ENCODE peak calls at places on chromosomes 13 and 19, in seven cellular contexts. One of them, this sample, is unnamed.

GRCh38 chr13:42615691-42616090 is 41.7 kb downstream of the TNFSF11 start:
- DNase-seq in Peyer's patch: no peak
- DNase-seq in hepatocyte: peak; percentile 28
- DNase-seq in heart left ventricle: no peak
- DNase-seq in trophoblast cell: no peak
- DNase-seq in heart right ventricle: no peak
- DNase-seq in stomach: no peak
- DNase-seq in this sample: no peak

GRCh38 chr13:29948246-29948645 is 97.8 kb upstream of the UBL3 start:
- DNase-seq in Peyer's patch: no peak
- DNase-seq in hepatocyte: no peak
- DNase-seq in heart left ventricle: no peak
- DNase-seq in trophoblast cell: no peak
- DNase-seq in heart right ventricle: no peak
- DNase-seq in stomach: no peak
- DNase-seq in this sample: no peak

GRCh38 chr19:41945135-41945766 is 13.9 kb downstream of the RABAC1 start:
- DNase-seq in Peyer's patch: peak; percentile 97
- DNase-seq in hepatocyte: no peak
- DNase-seq in heart left ventricle: no peak
- DNase-seq in trophoblast cell: no peak
- DNase-seq in heart right ventricle: no peak
- DNase-seq in stomach: peak; percentile 61
- DNase-seq in this sample: peak; percentile 81

GRCh38 chr19:13428352-13428751 is 77.9 kb downstream of the CACNA1A start:
- DNase-seq in Peyer's patch: no peak
- DNase-seq in hepatocyte: no peak
- DNase-seq in heart left ventricle: no peak
- DNase-seq in trophoblast cell: no peak
- DNase-seq in heart right ventricle: no peak
- DNase-seq in stomach: no peak
- DNase-seq in this sample: no peak

GRCh38 chr19:4454952-4455738 is 2.4 kb downstream of the UBXN6 start:
- DNase-seq in Peyer's patch: no peak
- DNase-seq in hepatocyte: peak; percentile 54
- DNase-seq in heart left ventricle: no peak
- DNase-seq in trophoblast cell: no peak
- DNase-seq in heart right ventricle: no peak
- DNase-seq in stomach: no peak
- DNase-seq in this sample: no peak

GRCh38 chr19:56142087-56142787 is 1.1 kb downstream of the ZNF444 start:
- DNase-seq in Peyer's patch: peak; percentile 68
- DNase-seq in hepatocyte: peak; percentile 80
- DNase-seq in heart left ventricle: no peak
- DNase-seq in trophoblast cell: peak; percentile 99
- DNase-seq in heart right ventricle: no peak
- DNase-seq in stomach: peak; percentile 84
- DNase-seq in this sample: no peak

GRCh38 chr19:30029721-30030510 is 87.9 kb downstream of the URI1 start:
- DNase-seq in Peyer's patch: no peak
- DNase-seq in hepatocyte: no peak
- DNase-seq in heart left ventricle: no peak
- DNase-seq in trophoblast cell: peak; percentile 86
- DNase-seq in heart right ventricle: no peak
- DNase-seq in stomach: no peak
- DNase-seq in this sample: no peak

GRCh38 chr19:35404879-35405622 is 34.2 kb downstream of the GPR42 start:
- DNase-seq in Peyer's patch: peak; percentile 63
- DNase-seq in hepatocyte: peak; percentile 62
- DNase-seq in heart left ventricle: no peak
- DNase-seq in trophoblast cell: peak; percentile 74
- DNase-seq in heart right ventricle: no peak
- DNase-seq in stomach: peak; percentile 37
- DNase-seq in this sample: no peak

GRCh38 chr19:16378291-16378889 is 53.8 kb downstream of the KLF2 start:
- DNase-seq in Peyer's patch: no peak
- DNase-seq in hepatocyte: no peak
- DNase-seq in heart left ventricle: no peak
- DNase-seq in trophoblast cell: no peak
- DNase-seq in heart right ventricle: no peak
- DNase-seq in stomach: no peak
- DNase-seq in this sample: no peak

GRCh38 chr13:105474983-105475382 is 1060.5 kb downstream of the EFNB2 start:
- DNase-seq in Peyer's patch: no peak
- DNase-seq in hepatocyte: no peak
- DNase-seq in heart left ventricle: no peak
- DNase-seq in trophoblast cell: peak; percentile 26
- DNase-seq in heart right ventricle: no peak
- DNase-seq in stomach: no peak
- DNase-seq in this sample: no peak

GRCh38 chr13:99948411-99948810 is 23.2 kb downstream of the ZIC5 start:
- DNase-seq in Peyer's patch: no peak
- DNase-seq in hepatocyte: no peak
- DNase-seq in heart left ventricle: no peak
- DNase-seq in trophoblast cell: no peak
- DNase-seq in heart right ventricle: no peak
- DNase-seq in stomach: no peak
- DNase-seq in this sample: no peak

GRCh38 chr13:99953138-99953755 is 18.3 kb downstream of the ZIC5 start:
- DNase-seq in Peyer's patch: no peak
- DNase-seq in hepatocyte: no peak
- DNase-seq in heart left ventricle: no peak
- DNase-seq in trophoblast cell: no peak
- DNase-seq in heart right ventricle: no peak
- DNase-seq in stomach: no peak
- DNase-seq in this sample: no peak

GRCh38 chr13:99948907-99949656 is 22.5 kb downstream of the ZIC5 start:
- DNase-seq in Peyer's patch: no peak
- DNase-seq in hepatocyte: no peak
- DNase-seq in heart left ventricle: no peak
- DNase-seq in trophoblast cell: no peak
- DNase-seq in heart right ventricle: no peak
- DNase-seq in stomach: no peak
- DNase-seq in this sample: no peak

GRCh38 chr13:99947666-99948065 is 23.9 kb downstream of the ZIC5 start:
- DNase-seq in Peyer's patch: no peak
- DNase-seq in hepatocyte: no peak
- DNase-seq in heart left ventricle: no peak
- DNase-seq in trophoblast cell: no peak
- DNase-seq in heart right ventricle: no peak
- DNase-seq in stomach: no peak
- DNase-seq in this sample: no peak

GRCh38 chr13:99949657-99950413 is 21.7 kb downstream of the ZIC5 start:
- DNase-seq in Peyer's patch: no peak
- DNase-seq in hepatocyte: no peak
- DNase-seq in heart left ventricle: no peak
- DNase-seq in trophoblast cell: no peak
- DNase-seq in heart right ventricle: no peak
- DNase-seq in stomach: no peak
- DNase-seq in this sample: no peak
- H3K27ac ChIP-seq in Peyer's patch: no peak overlapping the region
- H3K27ac ChIP-seq in hepatocyte: peak overlapping the region; percentile 37
- H3K27ac ChIP-seq in heart left ventricle: no peak overlapping the region
- H3K27ac ChIP-seq in trophoblast cell: no peak overlapping the region
- H3K27ac ChIP-seq in heart right ventricle: no peak overlapping the region
- H3K27ac ChIP-seq in stomach: no peak overlapping the region
- H3K27ac ChIP-seq in this sample: no peak overlapping the region

DNA sequence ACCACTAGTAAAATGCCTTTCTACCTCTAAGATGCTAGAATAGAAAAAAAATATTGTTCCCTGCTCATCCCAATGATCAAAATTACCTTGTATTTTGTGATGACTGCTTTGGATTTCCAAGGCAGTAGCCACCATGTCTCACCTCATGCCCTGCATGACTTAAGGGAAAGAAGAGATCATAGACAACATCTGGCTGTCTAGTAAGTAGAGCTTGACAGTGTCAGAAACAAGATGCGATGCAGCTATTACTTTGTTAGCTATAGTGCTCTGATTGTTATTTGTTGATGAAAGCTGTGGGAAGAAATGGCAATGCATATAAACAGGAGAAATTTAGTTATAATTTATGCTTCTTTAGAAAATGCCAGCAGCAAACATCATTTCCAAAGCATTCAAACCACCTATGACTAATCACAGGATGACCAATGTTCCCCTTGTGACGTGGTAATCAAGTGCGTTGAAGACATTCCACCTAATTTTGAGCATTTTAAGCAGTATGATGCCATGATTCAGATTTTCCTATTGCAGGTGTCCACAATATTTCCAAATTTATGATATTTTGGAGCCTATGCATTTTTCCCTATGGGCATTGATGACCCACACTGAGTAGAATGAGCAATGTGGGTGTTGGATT is 308.3 kb downstream of the KCNRG start:
- DNase-seq in Peyer's patch: no peak
- DNase-seq in hepatocyte: no peak
- DNase-seq in heart left ventricle: no peak
- DNase-seq in trophoblast cell: peak; percentile 65
- DNase-seq in heart right ventricle: no peak
- DNase-seq in stomach: no peak
- DNase-seq in this sample: no peak
- H3K4me1 ChIP-seq in Peyer's patch: no peaks in the 10 kb centered on the region
- H3K4me1 ChIP-seq in hepatocyte: peaks cover 29% of the 10 kb centered on the region
- H3K4me1 ChIP-seq in heart left ventricle: no peaks in the 10 kb centered on the region
- H3K4me1 ChIP-seq in trophoblast cell: no peaks in the 10 kb centered on the region
- H3K4me1 ChIP-seq in heart right ventricle: no peaks in the 10 kb centered on the region
- H3K4me1 ChIP-seq in stomach: peaks cover 17% of the 10 kb centered on the region
- H3K4me1 ChIP-seq in this sample: peaks cover 4% of the 10 kb centered on the region

GRCh38 chr19:310781-311496 is 19.7 kb upstream of the PLPP2 start:
- DNase-seq in Peyer's patch: peak; percentile 33
- DNase-seq in hepatocyte: no peak
- DNase-seq in heart left ventricle: no peak
- DNase-seq in trophoblast cell: no peak
- DNase-seq in heart right ventricle: no peak
- DNase-seq in stomach: peak; percentile 18
- DNase-seq in this sample: no peak
- H3K4me3 ChIP-seq in Peyer's patch: no peak overlapping the region
- H3K4me3 ChIP-seq in hepatocyte: no peak overlapping the region
- H3K4me3 ChIP-seq in heart left ventricle: peak overlapping the region; percentile 56
- H3K4me3 ChIP-seq in trophoblast cell: no peak overlapping the region
- H3K4me3 ChIP-seq in heart right ventricle: peak overlapping the region; percentile 27
- H3K4me3 ChIP-seq in stomach: peak overlapping the region; percentile 26
- H3K4me3 ChIP-seq in this sample: no peak overlapping the region

GRCh38 chr19:19428746-19429145 is 23.3 kb downstream of the GATAD2A start:
- DNase-seq in Peyer's patch: no peak
- DNase-seq in hepatocyte: no peak
- DNase-seq in heart left ventricle: no peak
- DNase-seq in trophoblast cell: no peak
- DNase-seq in heart right ventricle: no peak
- DNase-seq in stomach: no peak
- DNase-seq in this sample: no peak
- H3K27ac ChIP-seq in Peyer's patch: no peak overlapping the region
- H3K27ac ChIP-seq in hepatocyte: no peak overlapping the region
- H3K27ac ChIP-seq in heart left ventricle: no peak overlapping the region
- H3K27ac ChIP-seq in trophoblast cell: no peak overlapping the region
- H3K27ac ChIP-seq in heart right ventricle: no peak overlapping the region
- H3K27ac ChIP-seq in stomach: no peak overlapping the region
- H3K27ac ChIP-seq in this sample: no peak overlapping the region

DNA sequence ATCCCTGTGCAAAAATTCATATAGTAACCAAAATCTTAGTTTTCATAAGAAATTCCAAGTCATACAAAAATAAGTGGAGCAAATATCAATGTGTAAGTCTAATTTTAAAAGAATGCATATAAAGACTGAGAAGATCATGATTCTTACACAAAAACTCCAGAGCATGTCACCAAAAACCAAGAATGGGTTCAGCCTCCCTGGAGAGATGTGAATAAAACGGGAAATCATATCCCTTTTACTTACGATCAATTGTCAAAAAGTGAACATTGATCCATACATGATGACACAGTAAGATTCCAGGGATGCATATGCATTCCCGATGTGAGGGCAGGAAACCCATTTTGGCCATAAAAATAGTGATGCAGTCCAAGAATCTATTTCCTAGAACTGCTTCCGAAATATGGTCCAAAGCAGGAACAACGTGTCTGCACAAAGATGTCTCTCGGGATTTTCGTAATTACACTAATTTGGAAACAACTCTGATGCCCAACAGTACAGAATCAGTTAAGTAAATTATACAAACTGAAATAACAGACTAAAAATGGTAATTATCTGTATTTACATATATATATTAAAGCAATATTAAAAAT is 123.6 kb downstream of the STK24 start:
- DNase-seq in Peyer's patch: no peak
- DNase-seq in hepatocyte: no peak
- DNase-seq in heart left ventricle: no peak
- DNase-seq in trophoblast cell: no peak
- DNase-seq in heart right ventricle: no peak
- DNase-seq in stomach: no peak
- DNase-seq in this sample: no peak
- H3K4me1 ChIP-seq in Peyer's patch: peaks cover 16% of the 10 kb centered on the region
- H3K4me1 ChIP-seq in hepatocyte: peaks cover 7% of the 10 kb centered on the region
- H3K4me1 ChIP-seq in heart left ventricle: peaks cover 27% of the 10 kb centered on the region
- H3K4me1 ChIP-seq in trophoblast cell: peaks cover 4% of the 10 kb centered on the region
- H3K4me1 ChIP-seq in heart right ventricle: peaks cover 58% of the 10 kb centered on the region
- H3K4me1 ChIP-seq in stomach: peaks cover 55% of the 10 kb centered on the region
- H3K4me1 ChIP-seq in this sample: peaks cover 9% of the 10 kb centered on the region

GRCh38 chr13:52096748-52097147 is 32.1 kb downstream of the NEK5 start:
- DNase-seq in Peyer's patch: no peak
- DNase-seq in hepatocyte: no peak
- DNase-seq in heart left ventricle: no peak
- DNase-seq in trophoblast cell: no peak
- DNase-seq in heart right ventricle: no peak
- DNase-seq in stomach: no peak
- DNase-seq in this sample: no peak
- H3K4me3 ChIP-seq in Peyer's patch: no peak overlapping the region
- H3K4me3 ChIP-seq in hepatocyte: no peak overlapping the region
- H3K4me3 ChIP-seq in heart left ventricle: no peak overlapping the region
- H3K4me3 ChIP-seq in trophoblast cell: no peak overlapping the region
- H3K4me3 ChIP-seq in heart right ventricle: no peak overlapping the region
- H3K4me3 ChIP-seq in stomach: no peak overlapping the region
- H3K4me3 ChIP-seq in this sample: no peak overlapping the region